ENCODE peak calls at places on chromosomes 13 and 19, in seven cellular contexts. One of them, this sample, is unnamed.
A peak's percentile ranks its signal among the peaks of the same experiment; 100 is the strongest.

GRCh38 chr19:47187797-47188196 is 43.2 kb downstream of the BBC3 start:
- DNase-seq in heart left ventricle: no peak
- DNase-seq in left ventricle myocardium inferior: no peak
- DNase-seq in fibroblast of mammary gland: no peak
- DNase-seq in BJ: no peak
- DNase-seq in body of pancreas: no peak
- DNase-seq in thoracic aorta: no peak
- DNase-seq in this sample: no peak

GRCh38 chr13:50678464-50679162 is 164.9 kb downstream of the DLEU7 start:
- DNase-seq in heart left ventricle: no peak
- DNase-seq in left ventricle myocardium inferior: no peak
- DNase-seq in fibroblast of mammary gland: peak; percentile 88
- DNase-seq in BJ: peak; percentile 65
- DNase-seq in body of pancreas: no peak
- DNase-seq in thoracic aorta: no peak
- DNase-seq in this sample: no peak

GRCh38 chr13:113585828-113586355 is 1.3 kb downstream of the TFDP1 start:
- DNase-seq in heart left ventricle: no peak
- DNase-seq in left ventricle myocardium inferior: no peak
- DNase-seq in fibroblast of mammary gland: no peak
- DNase-seq in BJ: no peak
- DNase-seq in body of pancreas: peak; percentile 1
- DNase-seq in thoracic aorta: no peak
- DNase-seq in this sample: no peak

GRCh38 chr19:34495416-34495815 is 13.9 kb downstream of the WTIP start:
- DNase-seq in heart left ventricle: no peak
- DNase-seq in left ventricle myocardium inferior: peak; percentile 4
- DNase-seq in fibroblast of mammary gland: no peak
- DNase-seq in BJ: no peak
- DNase-seq in body of pancreas: no peak
- DNase-seq in thoracic aorta: no peak
- DNase-seq in this sample: no peak

GRCh38 chr19:44807652-44808462 is 1.0 kb upstream of the BCAM start:
- DNase-seq in heart left ventricle: no peak
- DNase-seq in left ventricle myocardium inferior: no peak
- DNase-seq in fibroblast of mammary gland: peak; percentile 43
- DNase-seq in BJ: no peak
- DNase-seq in body of pancreas: peak; percentile 74
- DNase-seq in thoracic aorta: no peak
- DNase-seq in this sample: no peak

GRCh38 chr19:45254044-45254531 is 3.0 kb downstream of the MARK4 start:
- DNase-seq in heart left ventricle: no peak
- DNase-seq in left ventricle myocardium inferior: no peak
- DNase-seq in fibroblast of mammary gland: no peak
- DNase-seq in BJ: no peak
- DNase-seq in body of pancreas: no peak
- DNase-seq in thoracic aorta: no peak
- DNase-seq in this sample: no peak

GRCh38 chr13:27969073-27969865 is at the start of gene CDX2:
- DNase-seq in heart left ventricle: no peak
- DNase-seq in left ventricle myocardium inferior: no peak
- DNase-seq in fibroblast of mammary gland: no peak
- DNase-seq in BJ: no peak
- DNase-seq in body of pancreas: peak; percentile 38
- DNase-seq in thoracic aorta: no peak
- DNase-seq in this sample: no peak

GRCh38 chr19:51354103-51354741 is 12.0 kb downstream of the ETFB start:
- DNase-seq in heart left ventricle: no peak
- DNase-seq in left ventricle myocardium inferior: no peak
- DNase-seq in fibroblast of mammary gland: no peak
- DNase-seq in BJ: no peak
- DNase-seq in body of pancreas: no peak
- DNase-seq in thoracic aorta: no peak
- DNase-seq in this sample: no peak

GRCh38 chr13:104001766-104002165 is 935.5 kb upstream of the SLC10A2 start:
- DNase-seq in heart left ventricle: no peak
- DNase-seq in left ventricle myocardium inferior: no peak
- DNase-seq in fibroblast of mammary gland: no peak
- DNase-seq in BJ: no peak
- DNase-seq in body of pancreas: no peak
- DNase-seq in thoracic aorta: no peak
- DNase-seq in this sample: no peak

GRCh38 chr19:6723108-6723618 is 2.7 kb upstream of the C3 start:
- DNase-seq in heart left ventricle: peak; percentile 10
- DNase-seq in left ventricle myocardium inferior: peak; percentile 56
- DNase-seq in fibroblast of mammary gland: peak; percentile 48
- DNase-seq in BJ: no peak
- DNase-seq in body of pancreas: peak; percentile 85
- DNase-seq in thoracic aorta: no peak
- DNase-seq in this sample: no peak

GRCh38 chr13:98897706-98898105 is 80.2 kb downstream of the DOCK9 start:
- DNase-seq in heart left ventricle: no peak
- DNase-seq in left ventricle myocardium inferior: no peak
- DNase-seq in fibroblast of mammary gland: no peak
- DNase-seq in BJ: no peak
- DNase-seq in body of pancreas: no peak
- DNase-seq in thoracic aorta: no peak
- DNase-seq in this sample: no peak

GRCh38 chr13:38905081-38905480 is 85.5 kb downstream of the STOML3 start:
- DNase-seq in heart left ventricle: no peak
- DNase-seq in left ventricle myocardium inferior: no peak
- DNase-seq in fibroblast of mammary gland: no peak
- DNase-seq in BJ: no peak
- DNase-seq in body of pancreas: peak; percentile 49
- DNase-seq in thoracic aorta: no peak
- DNase-seq in this sample: no peak

GRCh38 chr13:28576037-28576436 is 81.1 kb upstream of the FLT1 start:
- DNase-seq in heart left ventricle: no peak
- DNase-seq in left ventricle myocardium inferior: no peak
- DNase-seq in fibroblast of mammary gland: no peak
- DNase-seq in BJ: no peak
- DNase-seq in body of pancreas: no peak
- DNase-seq in thoracic aorta: no peak
- DNase-seq in this sample: no peak

GRCh38 chr19:38255759-38256052 is 468 bp downstream of the PPP1R14A start:
- DNase-seq in heart left ventricle: no peak
- DNase-seq in left ventricle myocardium inferior: no peak
- DNase-seq in fibroblast of mammary gland: no peak
- DNase-seq in BJ: no peak
- DNase-seq in body of pancreas: no peak
- DNase-seq in thoracic aorta: no peak
- DNase-seq in this sample: no peak

GRCh38 chr13:49436890-49437289 is 7.0 kb downstream of the CAB39L start:
- DNase-seq in heart left ventricle: no peak
- DNase-seq in left ventricle myocardium inferior: peak; percentile 25
- DNase-seq in fibroblast of mammary gland: peak; percentile 79
- DNase-seq in BJ: no peak
- DNase-seq in body of pancreas: peak; percentile 17
- DNase-seq in thoracic aorta: no peak
- DNase-seq in this sample: no peak

GRCh38 chr19:15195987-15196682 is 4.7 kb downstream of the NOTCH3 start:
- DNase-seq in heart left ventricle: no peak
- DNase-seq in left ventricle myocardium inferior: no peak
- DNase-seq in fibroblast of mammary gland: no peak
- DNase-seq in BJ: no peak
- DNase-seq in body of pancreas: peak; percentile 92
- DNase-seq in thoracic aorta: no peak
- DNase-seq in this sample: no peak

GRCh38 chr19:9785367-9786331 is 17.1 kb upstream of the ZNF846 start:
- DNase-seq in heart left ventricle: peak; percentile 98
- DNase-seq in left ventricle myocardium inferior: peak; percentile 97
- DNase-seq in fibroblast of mammary gland: peak; percentile 93
- DNase-seq in BJ: peak; percentile 52
- DNase-seq in body of pancreas: peak; percentile 98
- DNase-seq in thoracic aorta: peak; percentile 98
- DNase-seq in this sample: peak; percentile 92

GRCh38 chr13:28179974-28180373 is 41.6 kb downstream of the PAN3 start:
- DNase-seq in heart left ventricle: no peak
- DNase-seq in left ventricle myocardium inferior: no peak
- DNase-seq in fibroblast of mammary gland: peak; percentile 43
- DNase-seq in BJ: no peak
- DNase-seq in body of pancreas: no peak
- DNase-seq in thoracic aorta: no peak
- DNase-seq in this sample: no peak

GRCh38 chr13:76711515-76712182 is 174.6 kb downstream of the KCTD12 start:
- DNase-seq in heart left ventricle: no peak
- DNase-seq in left ventricle myocardium inferior: no peak
- DNase-seq in fibroblast of mammary gland: peak; percentile 91
- DNase-seq in BJ: peak; percentile 91
- DNase-seq in body of pancreas: peak; percentile 44
- DNase-seq in thoracic aorta: no peak
- DNase-seq in this sample: no peak

GRCh38 chr13:110409581-110409992 is 102.5 kb downstream of the COL4A2 start:
- DNase-seq in heart left ventricle: no peak
- DNase-seq in left ventricle myocardium inferior: no peak
- DNase-seq in fibroblast of mammary gland: peak; percentile 48
- DNase-seq in BJ: no peak
- DNase-seq in body of pancreas: no peak
- DNase-seq in thoracic aorta: no peak
- DNase-seq in this sample: no peak

GRCh38 chr13:48625396-48626076 is 28.2 kb upstream of the CYSLTR2 start:
- DNase-seq in heart left ventricle: no peak
- DNase-seq in left ventricle myocardium inferior: no peak
- DNase-seq in fibroblast of mammary gland: no peak
- DNase-seq in BJ: no peak
- DNase-seq in body of pancreas: no peak
- DNase-seq in thoracic aorta: no peak
- DNase-seq in this sample: no peak

GRCh38 chr13:44474122-44474910 is 100.7 kb downstream of the SERP2 start:
- DNase-seq in heart left ventricle: no peak
- DNase-seq in left ventricle myocardium inferior: no peak
- DNase-seq in fibroblast of mammary gland: peak; percentile 15
- DNase-seq in BJ: no peak
- DNase-seq in body of pancreas: no peak
- DNase-seq in thoracic aorta: no peak
- DNase-seq in this sample: no peak

GRCh38 chr13:74134777-74135305 is 637 bp upstream of the KLF12 start:
- DNase-seq in heart left ventricle: peak; percentile 81
- DNase-seq in left ventricle myocardium inferior: peak; percentile 66
- DNase-seq in fibroblast of mammary gland: no peak
- DNase-seq in BJ: no peak
- DNase-seq in body of pancreas: peak; percentile 44
- DNase-seq in thoracic aorta: peak; percentile 5
- DNase-seq in this sample: peak; percentile 69

GRCh38 chr19:38079926-38080380 is 144.1 kb downstream of the DPF1 start:
- DNase-seq in heart left ventricle: no peak
- DNase-seq in left ventricle myocardium inferior: no peak
- DNase-seq in fibroblast of mammary gland: peak; percentile 92
- DNase-seq in BJ: peak; percentile 74
- DNase-seq in body of pancreas: peak; percentile 50
- DNase-seq in thoracic aorta: no peak
- DNase-seq in this sample: peak; percentile 85

GRCh38 chr13:50618206-50618605 is 225.3 kb downstream of the DLEU7 start:
- DNase-seq in heart left ventricle: no peak
- DNase-seq in left ventricle myocardium inferior: no peak
- DNase-seq in fibroblast of mammary gland: no peak
- DNase-seq in BJ: no peak
- DNase-seq in body of pancreas: no peak
- DNase-seq in thoracic aorta: no peak
- DNase-seq in this sample: no peak

DNA sequence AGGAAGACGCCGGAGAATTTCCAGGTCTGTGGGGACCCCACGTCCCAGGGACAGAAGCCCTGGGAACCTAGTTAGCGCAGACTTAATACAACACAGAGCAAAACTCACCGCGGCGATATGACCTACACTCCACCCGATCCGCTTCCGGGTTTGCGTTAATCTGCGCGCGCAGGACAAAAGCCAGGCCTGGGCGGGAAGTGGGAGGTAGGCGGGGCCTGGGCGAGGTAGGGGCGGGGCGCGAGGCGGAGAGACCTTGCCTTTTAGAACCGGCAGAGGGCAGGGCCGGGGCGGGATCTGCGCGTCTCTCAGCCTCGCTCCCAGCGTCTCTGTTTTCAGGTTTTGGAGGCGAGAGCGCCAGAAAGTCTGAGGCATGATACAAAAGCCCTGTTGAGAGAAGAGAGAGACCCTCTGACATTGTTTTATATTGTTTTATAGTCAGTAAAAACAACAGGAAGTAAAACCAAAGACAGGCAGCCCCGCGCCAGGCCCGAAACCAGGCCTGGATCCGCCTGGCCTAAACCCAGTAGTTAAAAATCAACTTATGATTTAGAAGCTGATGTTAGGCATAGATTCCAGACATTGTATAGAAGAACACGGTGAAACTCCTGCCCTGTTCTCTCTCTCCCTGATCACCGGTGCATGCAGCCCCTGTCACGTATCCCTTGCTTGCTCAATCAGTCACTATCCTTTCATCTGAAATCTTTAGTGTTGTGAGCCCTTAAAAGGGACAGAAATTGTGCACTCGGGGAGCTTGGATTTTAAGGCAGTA is at the start of gene ZNF611:
- DNase-seq in heart left ventricle: peak; percentile 99
- DNase-seq in left ventricle myocardium inferior: peak; percentile 99
- DNase-seq in fibroblast of mammary gland: peak; percentile 93
- DNase-seq in BJ: peak; percentile 58
- DNase-seq in body of pancreas: peak; percentile 98
- DNase-seq in thoracic aorta: peak; percentile 92
- DNase-seq in this sample: peak; percentile 97
- TF ChIP-seq CTCF in heart left ventricle: peak; percentile 43
- TF ChIP-seq CTCF in left ventricle myocardium inferior: peak; percentile 75
- TF ChIP-seq CTCF in fibroblast of mammary gland: peak; percentile 49
- TF ChIP-seq CTCF in BJ: peak; percentile 70
- TF ChIP-seq CTCF in body of pancreas: peak; percentile 87
- TF ChIP-seq CTCF in thoracic aorta: peak; percentile 66
- TF ChIP-seq CTCF in this sample: peak; percentile 60

GRCh38 chr13:26220575-26220974 is 1.5 kb downstream of the RNF6 start:
- DNase-seq in heart left ventricle: no peak
- DNase-seq in left ventricle myocardium inferior: no peak
- DNase-seq in fibroblast of mammary gland: peak; percentile 69
- DNase-seq in BJ: peak; percentile 3
- DNase-seq in body of pancreas: no peak
- DNase-seq in thoracic aorta: no peak
- DNase-seq in this sample: no peak
- H3K4me3 ChIP-seq in heart left ventricle: peak overlapping the region; percentile 99
- H3K4me3 ChIP-seq in left ventricle myocardium inferior: peak overlapping the region; percentile 94
- H3K4me3 ChIP-seq in fibroblast of mammary gland: peak overlapping the region; percentile 89
- H3K4me3 ChIP-seq in BJ: peak overlapping the region; percentile 71
- H3K4me3 ChIP-seq in body of pancreas: no peak overlapping the region
- H3K4me3 ChIP-seq in thoracic aorta: peak overlapping the region; percentile 90
- H3K4me3 ChIP-seq in this sample: peak overlapping the region; percentile 72

GRCh38 chr19:2769218-2769617 is 13.9 kb downstream of the SGTA start:
- DNase-seq in heart left ventricle: no peak
- DNase-seq in left ventricle myocardium inferior: no peak
- DNase-seq in fibroblast of mammary gland: no peak
- DNase-seq in BJ: no peak
- DNase-seq in body of pancreas: no peak
- DNase-seq in thoracic aorta: no peak
- DNase-seq in this sample: no peak
- TF ChIP-seq CTCF in heart left ventricle: no peak
- TF ChIP-seq CTCF in left ventricle myocardium inferior: no peak
- TF ChIP-seq CTCF in fibroblast of mammary gland: no peak
- TF ChIP-seq CTCF in BJ: no peak
- TF ChIP-seq CTCF in body of pancreas: no peak
- TF ChIP-seq CTCF in thoracic aorta: no peak
- TF ChIP-seq CTCF in this sample: no peak

DNA sequence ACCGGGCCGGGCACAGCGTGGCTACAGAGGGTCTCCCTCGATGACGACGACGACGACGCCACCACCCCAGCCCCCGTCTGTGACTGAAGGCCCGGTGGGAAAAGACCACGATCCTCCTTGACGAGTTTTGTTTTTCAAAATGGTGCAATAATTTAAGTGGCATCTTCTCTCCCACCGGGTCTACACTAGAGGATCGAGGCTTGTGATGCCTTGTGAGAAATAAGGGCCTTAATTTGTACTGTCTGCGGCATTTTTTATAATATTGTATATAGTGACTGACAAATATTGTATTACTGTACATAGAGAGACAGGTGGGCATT is 2.5 kb downstream of the KLF2 start:
- DNase-seq in heart left ventricle: no peak
- DNase-seq in left ventricle myocardium inferior: no peak
- DNase-seq in fibroblast of mammary gland: no peak
- DNase-seq in BJ: no peak
- DNase-seq in body of pancreas: no peak
- DNase-seq in thoracic aorta: no peak
- DNase-seq in this sample: no peak
- H3K4me3 ChIP-seq in heart left ventricle: peak overlapping the region; percentile 64
- H3K4me3 ChIP-seq in left ventricle myocardium inferior: peak overlapping the region; percentile 89
- H3K4me3 ChIP-seq in fibroblast of mammary gland: no peak overlapping the region
- H3K4me3 ChIP-seq in BJ: no peak overlapping the region
- H3K4me3 ChIP-seq in body of pancreas: no peak overlapping the region
- H3K4me3 ChIP-seq in thoracic aorta: peak overlapping the region; percentile 98
- H3K4me3 ChIP-seq in this sample: peak overlapping the region; percentile 40

This sample was measured in GM12865.